ENCODE peak calls at places on chromosomes 2 and 18, in eight cellular contexts. V is AG09309; F is T-helper 22 cell; L is mucosa of gallbladder; B is stimulated activated naive CD8-positive, alpha-beta T cell treated with anti-CD3 and anti-CD28 coated beads, Interleukin-15, Interleukin-2, amounts not matched to agents 100 U/mL and 50 U/mL, for 24 hours; D is H9; A is effector CD4-positive, alpha-beta T cell; X is stimulated activated CD8-positive, alpha-beta memory T cell treated with anti-CD3 and anti-CD28 coated beads, Interleukin-2, amount 100 ng/mL, for 48 hours. U is an unnamed sample.

GRCh38 chr2:11777066-11777782 is 30.8 kb downstream of the LPIN1 start:
- DNase-seq in A (no peak), L (no peak), X (no peak), V (no peak), F (no peak), D (no peak), B (no peak), U (no peak)

GRCh38 chr2:239048771-239049170 is 200.9 kb downstream of the TWIST2 start:
- DNase-seq in F (no peak), A (no peak), D (no peak), V (no peak), X (no peak), B (no peak), L (no peak), U (no peak)

GRCh38 chr2:236823976-236824375 is 254.4 kb downstream of the ACKR3 start:
- DNase-seq in B (no peak), V (no peak), D (no peak), F (no peak), X (no peak), A (no peak), L (no peak), U (no peak)

GRCh38 chr2:110116033-110116710 is 550 bp upstream of the MALL start:
- DNase-seq in B (no peak), V (no peak), L (peak; percentile 43), D (peak; percentile 71), X (no peak), F (no peak), A (no peak), U (no peak)

GRCh38 chr18:59298871-59299270 is 19.6 kb downstream of the CPLX4 start:
- DNase-seq in X (no peak), B (no peak), D (no peak), L (no peak), V (no peak), A (no peak), F (no peak), U (no peak)

GRCh38 chr2:213036836-213037235 is 114.6 kb downstream of the IKZF2 start:
- DNase-seq in D (no peak), F (no peak), X (no peak), L (no peak), V (no peak), A (no peak), B (no peak), U (no peak)

GRCh38 chr18:5398269-5398668 is 102.7 kb upstream of the ZBTB14 start:
- DNase-seq in L (no peak), A (no peak), F (no peak), X (no peak), V (no peak), B (no peak), D (no peak), U (no peak)

GRCh38 chr2:28713582-28714292 is 37.9 kb upstream of the PPP1CB start:
- DNase-seq in A (no peak), V (no peak), L (no peak), X (no peak), B (no peak), D (no peak), F (no peak), U (no peak)

GRCh38 chr2:95374451-95374915 is 28.0 kb upstream of the FAHD2A start:
- DNase-seq in A (no peak), D (no peak), X (no peak), L (no peak), F (no peak), B (no peak), V (no peak), U (no peak)

GRCh38 chr2:15154289-15154688 is 406.8 kb downstream of the NBAS start:
- DNase-seq in A (no peak), L (no peak), D (no peak), V (no peak), B (no peak), F (no peak), X (no peak), U (no peak)

GRCh38 chr2:86336350-86337234 is 834 bp downstream of the REEP1 start:
- DNase-seq in F (no peak), V (no peak), L (no peak), B (peak; percentile 25), X (no peak), A (no peak), D (peak; percentile 36), U (peak; percentile 20)

GRCh38 chr2:127820080-127820668 is 9.2 kb upstream of the WDR33 start:
- DNase-seq in A (no peak), B (no peak), F (no peak), L (no peak), V (no peak), D (no peak), X (no peak), U (no peak)

GRCh38 chr2:17303054-17303453 is 215.2 kb downstream of the RAD51AP2 start:
- DNase-seq in X (no peak), L (no peak), D (no peak), A (no peak), V (no peak), F (no peak), B (no peak), U (no peak)

GRCh38 chr2:85597241-85597640 is 1.7 kb downstream of the RNF181 start:
- DNase-seq in F (no peak), V (no peak), D (no peak), X (no peak), A (no peak), L (no peak), B (no peak), U (no peak)

GRCh38 chr2:205996156-205996555 is 89.8 kb downstream of the INO80D start:
- DNase-seq in X (no peak), D (no peak), B (no peak), L (no peak), F (no peak), A (no peak), V (no peak), U (no peak)

GRCh38 chr2:173697929-173698328 is 267.2 kb downstream of the SP3 start:
- DNase-seq in F (no peak), L (no peak), D (no peak), V (no peak), A (no peak), X (no peak), B (no peak), U (no peak)

GRCh38 chr2:237474931-237475703 is 11.9 kb upstream of the MLPH start:
- DNase-seq in F (peak; percentile 49), A (peak; percentile 59), B (peak; percentile 83), V (no peak), D (peak; percentile 84), L (peak; percentile 78), X (peak; percentile 68), U (peak; percentile 37)

GRCh38 chr2:42755161-42755900 is 8.6 kb downstream of the OXER1 start:
- DNase-seq in D (no peak), X (no peak), B (no peak), A (no peak), V (no peak), F (no peak), L (no peak), U (no peak)

GRCh38 chr2:100976634-100977391 is 25.3 kb upstream of the RPL31 start:
- DNase-seq in F (no peak), B (no peak), V (no peak), A (no peak), X (no peak), D (no peak), L (peak; percentile 48), U (no peak)

GRCh38 chr18:49464718-49465598 is 4.5 kb upstream of the DYM start:
- DNase-seq in L (no peak), X (no peak), A (no peak), V (no peak), D (peak; percentile 81), F (no peak), B (no peak), U (peak; percentile 81)

GRCh38 chr2:26850002-26850431 is 2.1 kb downstream of the DPYSL5 start:
- DNase-seq in A (no peak), D (no peak), V (no peak), L (no peak), X (no peak), B (no peak), F (no peak), U (no peak)

GRCh38 chr2:60515751-60516226 is 37.7 kb downstream of the BCL11A start:
- DNase-seq in B (peak; percentile 35), V (peak; percentile 73), A (no peak), L (no peak), X (peak; percentile 10), D (peak; percentile 24), F (no peak), U (no peak)

GRCh38 chr2:19185061-19185460 is 173.4 kb downstream of the OSR1 start:
- DNase-seq in V (no peak), L (no peak), X (no peak), F (no peak), D (no peak), B (no peak), A (no peak), U (no peak)

GRCh38 chr2:200255549-200255948 is 50.9 kb upstream of the SPATS2L start:
- DNase-seq in D (no peak), B (no peak), A (no peak), X (no peak), F (no peak), L (no peak), V (no peak), U (peak; percentile 71)

GRCh38 chr2:137952586-137953129 is 11.6 kb upstream of the HNMT start:
- DNase-seq in F (no peak), A (no peak), D (no peak), X (no peak), L (no peak), V (no peak), B (no peak), U (no peak)

GRCh38 chr2:46915281-46915810 is at the start of gene MCFD2:
- DNase-seq in F (no peak), A (no peak), L (no peak), D (no peak), X (no peak), B (peak; percentile 26), V (no peak), U (peak; percentile 20)